ENCODE peak calls at places on chromosomes 13 and 19, in six cellular contexts. One of them, this sample, is unnamed.

GRCh38 chr19:10206226-10206873 is 11.6 kb upstream of the DNMT1 start:
- DNase-seq in stimulated activated naive CD4-positive, alpha-beta T cell treated with Interleukin-2 at 50 U/mL for 16 hours: no peak
- DNase-seq in amniotic epithelial cell: peak
- DNase-seq in cerebellar nuclear complex: no peak
- DNase-seq in ACHN: peak
- DNase-seq in T-helper 17 cell: no peak
- DNase-seq in this sample: peak

GRCh38 chr13:49108204-49108603 is 111.9 kb upstream of the MLNR start:
- DNase-seq in cerebellar nuclear complex: no peak
- DNase-seq in T-helper 17 cell: no peak
- DNase-seq in amniotic epithelial cell: no peak
- DNase-seq in ACHN: no peak
- DNase-seq in stimulated activated naive CD4-positive, alpha-beta T cell treated with Interleukin-2 at 50 U/mL for 16 hours: no peak
- DNase-seq in this sample: no peak

GRCh38 chr13:109521719-109522118 is 264.7 kb downstream of the IRS2 start:
- DNase-seq in cerebellar nuclear complex: no peak
- DNase-seq in ACHN: no peak
- DNase-seq in T-helper 17 cell: no peak
- DNase-seq in amniotic epithelial cell: no peak
- DNase-seq in stimulated activated naive CD4-positive, alpha-beta T cell treated with Interleukin-2 at 50 U/mL for 16 hours: no peak
- DNase-seq in this sample: no peak

GRCh38 chr13:105031306-105031705 is 1504.2 kb downstream of the EFNB2 start:
- DNase-seq in ACHN: no peak
- DNase-seq in amniotic epithelial cell: no peak
- DNase-seq in cerebellar nuclear complex: peak
- DNase-seq in T-helper 17 cell: no peak
- DNase-seq in stimulated activated naive CD4-positive, alpha-beta T cell treated with Interleukin-2 at 50 U/mL for 16 hours: no peak
- DNase-seq in this sample: no peak

GRCh38 chr19:47351545-47351944 is 2.4 kb downstream of the DHX34 start:
- DNase-seq in amniotic epithelial cell: peak
- DNase-seq in ACHN: peak
- DNase-seq in stimulated activated naive CD4-positive, alpha-beta T cell treated with Interleukin-2 at 50 U/mL for 16 hours: no peak
- DNase-seq in T-helper 17 cell: no peak
- DNase-seq in cerebellar nuclear complex: no peak
- DNase-seq in this sample: peak

GRCh38 chr13:100664171-100664900 is 10.3 kb downstream of the TMTC4 start:
- DNase-seq in cerebellar nuclear complex: no peak
- DNase-seq in ACHN: no peak
- DNase-seq in T-helper 17 cell: no peak
- DNase-seq in stimulated activated naive CD4-positive, alpha-beta T cell treated with Interleukin-2 at 50 U/mL for 16 hours: no peak
- DNase-seq in amniotic epithelial cell: no peak
- DNase-seq in this sample: no peak

GRCh38 chr19:46806651-46807050 is 18.3 kb upstream of the SLC1A5 start:
- DNase-seq in ACHN: no peak
- DNase-seq in cerebellar nuclear complex: no peak
- DNase-seq in amniotic epithelial cell: no peak
- DNase-seq in stimulated activated naive CD4-positive, alpha-beta T cell treated with Interleukin-2 at 50 U/mL for 16 hours: no peak
- DNase-seq in T-helper 17 cell: no peak
- DNase-seq in this sample: no peak

GRCh38 chr19:262125-262524 is 29.1 kb downstream of the PLPP2 start:
- DNase-seq in ACHN: no peak
- DNase-seq in amniotic epithelial cell: no peak
- DNase-seq in cerebellar nuclear complex: no peak
- DNase-seq in stimulated activated naive CD4-positive, alpha-beta T cell treated with Interleukin-2 at 50 U/mL for 16 hours: no peak
- DNase-seq in T-helper 17 cell: no peak
- DNase-seq in this sample: no peak

GRCh38 chr13:38398810-38399493 is 49.3 kb downstream of the UFM1 start:
- DNase-seq in cerebellar nuclear complex: no peak
- DNase-seq in ACHN: no peak
- DNase-seq in stimulated activated naive CD4-positive, alpha-beta T cell treated with Interleukin-2 at 50 U/mL for 16 hours: no peak
- DNase-seq in T-helper 17 cell: no peak
- DNase-seq in amniotic epithelial cell: peak
- DNase-seq in this sample: peak

GRCh38 chr13:55816976-55817601 is 1323.6 kb upstream of the PRR20A start:
- DNase-seq in stimulated activated naive CD4-positive, alpha-beta T cell treated with Interleukin-2 at 50 U/mL for 16 hours: no peak
- DNase-seq in cerebellar nuclear complex: no peak
- DNase-seq in ACHN: no peak
- DNase-seq in T-helper 17 cell: no peak
- DNase-seq in amniotic epithelial cell: no peak
- DNase-seq in this sample: no peak

GRCh38 chr19:7500811-7501450 is 12.1 kb upstream of the PEX11G start:
- DNase-seq in stimulated activated naive CD4-positive, alpha-beta T cell treated with Interleukin-2 at 50 U/mL for 16 hours: peak
- DNase-seq in T-helper 17 cell: no peak
- DNase-seq in amniotic epithelial cell: peak
- DNase-seq in ACHN: no peak
- DNase-seq in cerebellar nuclear complex: peak
- DNase-seq in this sample: no peak

GRCh38 chr13:23794267-23795161 is 94.7 kb downstream of the MIPEP start:
- DNase-seq in cerebellar nuclear complex: no peak
- DNase-seq in ACHN: peak
- DNase-seq in amniotic epithelial cell: peak
- DNase-seq in T-helper 17 cell: no peak
- DNase-seq in stimulated activated naive CD4-positive, alpha-beta T cell treated with Interleukin-2 at 50 U/mL for 16 hours: no peak
- DNase-seq in this sample: peak

GRCh38 chr13:74243637-74244526 is 109.7 kb upstream of the KLF12 start:
- DNase-seq in stimulated activated naive CD4-positive, alpha-beta T cell treated with Interleukin-2 at 50 U/mL for 16 hours: no peak
- DNase-seq in cerebellar nuclear complex: no peak
- DNase-seq in amniotic epithelial cell: peak
- DNase-seq in ACHN: no peak
- DNase-seq in T-helper 17 cell: no peak
- DNase-seq in this sample: peak

GRCh38 chr19:47417746-47418594 is 1.4 kb downstream of the MEIS3 start:
- DNase-seq in cerebellar nuclear complex: no peak
- DNase-seq in T-helper 17 cell: no peak
- DNase-seq in amniotic epithelial cell: no peak
- DNase-seq in stimulated activated naive CD4-positive, alpha-beta T cell treated with Interleukin-2 at 50 U/mL for 16 hours: no peak
- DNase-seq in ACHN: no peak
- DNase-seq in this sample: no peak

GRCh38 chr19:3366761-3367571 is 583 bp downstream of the NFIC start:
- DNase-seq in ACHN: peak
- DNase-seq in T-helper 17 cell: no peak
- DNase-seq in stimulated activated naive CD4-positive, alpha-beta T cell treated with Interleukin-2 at 50 U/mL for 16 hours: no peak
- DNase-seq in cerebellar nuclear complex: no peak
- DNase-seq in amniotic epithelial cell: no peak
- DNase-seq in this sample: peak

GRCh38 chr13:114313061-114313860 is 1.0 kb upstream of the CHAMP1 start:
- DNase-seq in amniotic epithelial cell: peak
- DNase-seq in T-helper 17 cell: no peak
- DNase-seq in cerebellar nuclear complex: no peak
- DNase-seq in ACHN: peak
- DNase-seq in stimulated activated naive CD4-positive, alpha-beta T cell treated with Interleukin-2 at 50 U/mL for 16 hours: peak
- DNase-seq in this sample: no peak